ENCODE peak calls at places on chromosomes 4 and X, in six cellular contexts. One of them, this sample, is unnamed.

GRCh38 chrX:111100191-111100590 is 4.2 kb downstream of the PAK3 start:
- DNase-seq in sigmoid colon: no peak
- DNase-seq in Peyer's patch: no peak
- DNase-seq in tibial nerve: no peak
- DNase-seq in GM23248: peak; percentile 36
- DNase-seq in psoas muscle: no peak
- DNase-seq in this sample: peak; percentile 74

GRCh38 chr4:124061413-124061812 is 651.1 kb downstream of the ANKRD50 start:
- DNase-seq in sigmoid colon: no peak
- DNase-seq in Peyer's patch: no peak
- DNase-seq in tibial nerve: no peak
- DNase-seq in GM23248: peak; percentile 39
- DNase-seq in psoas muscle: no peak
- DNase-seq in this sample: no peak

GRCh38 chr4:24849662-24850280 is 54.4 kb downstream of the SOD3 start:
- DNase-seq in sigmoid colon: no peak
- DNase-seq in Peyer's patch: no peak
- DNase-seq in tibial nerve: no peak
- DNase-seq in GM23248: peak; percentile 35
- DNase-seq in psoas muscle: no peak
- DNase-seq in this sample: no peak

GRCh38 chr4:10721616-10722015 is 37.0 kb upstream of the CLNK start:
- DNase-seq in sigmoid colon: no peak
- DNase-seq in Peyer's patch: no peak
- DNase-seq in tibial nerve: no peak
- DNase-seq in GM23248: no peak
- DNase-seq in psoas muscle: no peak
- DNase-seq in this sample: no peak

GRCh38 chr4:128848461-128848860 is 39.0 kb downstream of the JADE1 start:
- DNase-seq in sigmoid colon: no peak
- DNase-seq in Peyer's patch: no peak
- DNase-seq in tibial nerve: no peak
- DNase-seq in GM23248: no peak
- DNase-seq in psoas muscle: no peak
- DNase-seq in this sample: no peak

GRCh38 chr4:85740431-85740861 is 265.5 kb downstream of the ARHGAP24 start:
- DNase-seq in sigmoid colon: no peak
- DNase-seq in Peyer's patch: no peak
- DNase-seq in tibial nerve: no peak
- DNase-seq in GM23248: peak; percentile 73
- DNase-seq in psoas muscle: no peak
- DNase-seq in this sample: no peak

GRCh38 chr4:82721819-82722423 is 76.7 kb downstream of the SCD5 start:
- DNase-seq in sigmoid colon: no peak
- DNase-seq in Peyer's patch: no peak
- DNase-seq in tibial nerve: no peak
- DNase-seq in GM23248: peak; percentile 46
- DNase-seq in psoas muscle: no peak
- DNase-seq in this sample: no peak

GRCh38 chr4:87995435-87995834 is 12.0 kb upstream of the PKD2 start:
- DNase-seq in sigmoid colon: no peak
- DNase-seq in Peyer's patch: no peak
- DNase-seq in tibial nerve: no peak
- DNase-seq in GM23248: no peak
- DNase-seq in psoas muscle: no peak
- DNase-seq in this sample: no peak

GRCh38 chr4:183691006-183691405 is 31.9 kb downstream of the TRAPPC11 start:
- DNase-seq in sigmoid colon: no peak
- DNase-seq in Peyer's patch: no peak
- DNase-seq in tibial nerve: no peak
- DNase-seq in GM23248: no peak
- DNase-seq in psoas muscle: no peak
- DNase-seq in this sample: no peak

GRCh38 chr4:93770201-93770600 is 58.4 kb upstream of the ATOH1 start:
- DNase-seq in sigmoid colon: no peak
- DNase-seq in Peyer's patch: no peak
- DNase-seq in tibial nerve: no peak
- DNase-seq in GM23248: no peak
- DNase-seq in psoas muscle: no peak
- DNase-seq in this sample: no peak

GRCh38 chrX:152937236-152937635 is 39.4 kb downstream of the ZNF185 start:
- DNase-seq in sigmoid colon: peak; percentile 29
- DNase-seq in Peyer's patch: no peak
- DNase-seq in tibial nerve: no peak
- DNase-seq in GM23248: no peak
- DNase-seq in psoas muscle: no peak
- DNase-seq in this sample: peak; percentile 65

GRCh38 chr4:153260152-153260551 is 55.9 kb downstream of the TRIM2 start:
- DNase-seq in sigmoid colon: no peak
- DNase-seq in Peyer's patch: no peak
- DNase-seq in tibial nerve: no peak
- DNase-seq in GM23248: peak; percentile 35
- DNase-seq in psoas muscle: no peak
- DNase-seq in this sample: no peak

GRCh38 chr4:30924521-30924920 is 204.4 kb downstream of the PCDH7 start:
- DNase-seq in sigmoid colon: no peak
- DNase-seq in Peyer's patch: no peak
- DNase-seq in tibial nerve: no peak
- DNase-seq in GM23248: no peak
- DNase-seq in psoas muscle: no peak
- DNase-seq in this sample: no peak

GRCh38 chr4:40228497-40229365 is 31.9 kb downstream of the RHOH start:
- DNase-seq in sigmoid colon: no peak
- DNase-seq in Peyer's patch: peak; percentile 23
- DNase-seq in tibial nerve: no peak
- DNase-seq in GM23248: peak; percentile 17
- DNase-seq in psoas muscle: no peak
- DNase-seq in this sample: no peak

GRCh38 chrX:54695816-54696487 is 102.1 kb downstream of the ITIH6 start:
- DNase-seq in sigmoid colon: no peak
- DNase-seq in Peyer's patch: no peak
- DNase-seq in tibial nerve: no peak
- DNase-seq in GM23248: peak; percentile 41
- DNase-seq in psoas muscle: no peak
- DNase-seq in this sample: no peak

GRCh38 chr4:13989496-13989895 is 362.0 kb upstream of the BOD1L1 start:
- DNase-seq in sigmoid colon: no peak
- DNase-seq in Peyer's patch: no peak
- DNase-seq in tibial nerve: no peak
- DNase-seq in GM23248: peak; percentile 42
- DNase-seq in psoas muscle: no peak
- DNase-seq in this sample: no peak

GRCh38 chrX:14913241-14913640 is 40.0 kb downstream of the MOSPD2 start:
- DNase-seq in sigmoid colon: no peak
- DNase-seq in Peyer's patch: no peak
- DNase-seq in tibial nerve: no peak
- DNase-seq in GM23248: peak; percentile 36
- DNase-seq in psoas muscle: no peak
- DNase-seq in this sample: no peak

GRCh38 chrX:154378059-154378798 is 866 bp upstream of the EMD start:
- DNase-seq in sigmoid colon: peak; percentile 90
- DNase-seq in Peyer's patch: no peak
- DNase-seq in tibial nerve: no peak
- DNase-seq in GM23248: peak; percentile 68
- DNase-seq in psoas muscle: peak; percentile 67
- DNase-seq in this sample: peak; percentile 89

GRCh38 chrX:155026727-155027508 is at the start of gene FUNDC2:
- DNase-seq in sigmoid colon: peak; percentile 97
- DNase-seq in Peyer's patch: peak; percentile 88
- DNase-seq in tibial nerve: peak; percentile 83
- DNase-seq in GM23248: peak; percentile 93
- DNase-seq in psoas muscle: peak; percentile 93
- DNase-seq in this sample: peak; percentile 98

GRCh38 chrX:47193475-47194241 is at the start of gene UBA1:
- DNase-seq in sigmoid colon: peak; percentile 98
- DNase-seq in Peyer's patch: peak; percentile 98
- DNase-seq in tibial nerve: peak; percentile 85
- DNase-seq in GM23248: peak; percentile 95
- DNase-seq in psoas muscle: peak; percentile 96
- DNase-seq in this sample: peak; percentile 99
- H3K4me1 ChIP-seq in sigmoid colon: peaks cover 55% of the 10 kb centered on the region
- H3K4me1 ChIP-seq in Peyer's patch: no peaks in the 10 kb centered on the region
- H3K4me1 ChIP-seq in tibial nerve: peaks cover 35% of the 10 kb centered on the region
- H3K4me1 ChIP-seq in GM23248: peaks cover 31% of the 10 kb centered on the region
- H3K4me1 ChIP-seq in psoas muscle: peaks cover 43% of the 10 kb centered on the region
- H3K4me1 ChIP-seq in this sample: peaks cover 29% of the 10 kb centered on the region

GRCh38 chrX:106780664-106781377 is 21.7 kb upstream of the TBC1D8B start:
- DNase-seq in sigmoid colon: no peak
- DNase-seq in Peyer's patch: no peak
- DNase-seq in tibial nerve: no peak
- DNase-seq in GM23248: no peak
- DNase-seq in psoas muscle: no peak
- DNase-seq in this sample: no peak

GRCh38 chrX:106780259-106780658 is 22.2 kb upstream of the TBC1D8B start:
- DNase-seq in sigmoid colon: no peak
- DNase-seq in Peyer's patch: no peak
- DNase-seq in tibial nerve: no peak
- DNase-seq in GM23248: peak; percentile 4
- DNase-seq in psoas muscle: no peak
- DNase-seq in this sample: no peak

DNA sequence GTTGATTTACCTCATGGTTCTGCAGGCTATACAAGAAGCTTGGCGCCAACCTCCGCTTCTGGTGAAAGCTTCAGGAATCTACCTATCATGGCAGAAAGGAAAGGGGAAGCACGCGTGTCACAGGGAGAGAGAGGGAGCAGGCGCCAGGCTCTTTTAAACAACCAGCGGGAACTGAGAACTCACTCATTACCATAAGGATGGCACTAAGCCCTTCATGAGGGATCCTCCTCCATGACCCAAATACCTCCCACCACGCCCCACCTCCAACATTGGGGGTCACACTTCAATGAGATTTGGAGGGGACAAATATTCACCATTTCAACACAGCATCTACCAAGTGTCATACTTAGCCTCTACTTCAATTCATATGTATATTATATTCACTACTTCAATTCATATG is 18.8 kb upstream of the TBC1D8B start:
- DNase-seq in sigmoid colon: no peak
- DNase-seq in Peyer's patch: no peak
- DNase-seq in tibial nerve: no peak
- DNase-seq in GM23248: no peak
- DNase-seq in psoas muscle: no peak
- DNase-seq in this sample: no peak
- H3K9me3 ChIP-seq in sigmoid colon: no peaks in the 10 kb centered on the region
- H3K9me3 ChIP-seq in Peyer's patch: no peaks in the 10 kb centered on the region
- H3K9me3 ChIP-seq in tibial nerve: no peaks in the 10 kb centered on the region
- H3K9me3 ChIP-seq in GM23248: no peaks in the 10 kb centered on the region
- H3K9me3 ChIP-seq in psoas muscle: no peaks in the 10 kb centered on the region
- H3K9me3 ChIP-seq in this sample: no peaks in the 10 kb centered on the region

GRCh38 chrX:140933874-140934655 is 68.3 kb upstream of the SPANXB1 start:
- DNase-seq in sigmoid colon: no peak
- DNase-seq in Peyer's patch: no peak
- DNase-seq in tibial nerve: no peak
- DNase-seq in GM23248: no peak
- DNase-seq in psoas muscle: no peak
- DNase-seq in this sample: no peak
- H3K4me1 ChIP-seq in sigmoid colon: no peaks in the 10 kb centered on the region
- H3K4me1 ChIP-seq in Peyer's patch: no peaks in the 10 kb centered on the region
- H3K4me1 ChIP-seq in tibial nerve: no peaks in the 10 kb centered on the region
- H3K4me1 ChIP-seq in GM23248: no peaks in the 10 kb centered on the region
- H3K4me1 ChIP-seq in psoas muscle: no peaks in the 10 kb centered on the region
- H3K4me1 ChIP-seq in this sample: no peaks in the 10 kb centered on the region

GRCh38 chr4:186715077-186715476 is 8.6 kb downstream of the FAT1 start:
- DNase-seq in sigmoid colon: no peak
- DNase-seq in Peyer's patch: no peak
- DNase-seq in tibial nerve: no peak
- DNase-seq in GM23248: no peak
- DNase-seq in psoas muscle: no peak
- DNase-seq in this sample: no peak
- H3K9me3 ChIP-seq in sigmoid colon: no peaks in the 10 kb centered on the region
- H3K9me3 ChIP-seq in Peyer's patch: no peaks in the 10 kb centered on the region
- H3K9me3 ChIP-seq in tibial nerve: no peaks in the 10 kb centered on the region
- H3K9me3 ChIP-seq in GM23248: peaks cover 8% of the 10 kb centered on the region
- H3K9me3 ChIP-seq in psoas muscle: peaks cover 7% of the 10 kb centered on the region
- H3K9me3 ChIP-seq in this sample: peaks cover 35% of the 10 kb centered on the region

DNA sequence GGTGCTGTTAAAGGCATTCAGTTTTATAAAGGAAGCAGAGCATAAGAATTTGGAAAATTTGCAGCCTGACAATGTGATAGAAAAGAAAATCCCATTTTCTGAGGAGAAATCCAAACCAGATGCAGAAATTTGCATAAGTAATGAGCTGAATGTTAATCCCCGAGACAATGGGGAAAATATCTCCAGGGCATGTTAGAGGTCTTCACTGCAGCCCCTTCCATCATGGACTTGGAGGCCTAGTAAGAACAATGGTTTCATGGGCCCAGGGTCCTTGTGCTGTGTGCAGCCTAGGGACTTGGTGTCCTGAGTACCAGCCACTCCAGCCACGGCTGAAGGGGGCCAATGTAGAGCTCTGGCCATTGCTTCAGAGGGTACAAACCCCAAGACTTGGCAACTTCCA is 542.7 kb upstream of the NR3C2 start:
- DNase-seq in sigmoid colon: no peak
- DNase-seq in Peyer's patch: no peak
- DNase-seq in tibial nerve: no peak
- DNase-seq in GM23248: no peak
- DNase-seq in psoas muscle: no peak
- DNase-seq in this sample: no peak
- H3K4me1 ChIP-seq in sigmoid colon: peaks cover 13% of the 10 kb centered on the region
- H3K4me1 ChIP-seq in Peyer's patch: no peaks in the 10 kb centered on the region
- H3K4me1 ChIP-seq in tibial nerve: no peaks in the 10 kb centered on the region
- H3K4me1 ChIP-seq in GM23248: no peaks in the 10 kb centered on the region
- H3K4me1 ChIP-seq in psoas muscle: no peaks in the 10 kb centered on the region
- H3K4me1 ChIP-seq in this sample: peaks cover 4% of the 10 kb centered on the region

DNA sequence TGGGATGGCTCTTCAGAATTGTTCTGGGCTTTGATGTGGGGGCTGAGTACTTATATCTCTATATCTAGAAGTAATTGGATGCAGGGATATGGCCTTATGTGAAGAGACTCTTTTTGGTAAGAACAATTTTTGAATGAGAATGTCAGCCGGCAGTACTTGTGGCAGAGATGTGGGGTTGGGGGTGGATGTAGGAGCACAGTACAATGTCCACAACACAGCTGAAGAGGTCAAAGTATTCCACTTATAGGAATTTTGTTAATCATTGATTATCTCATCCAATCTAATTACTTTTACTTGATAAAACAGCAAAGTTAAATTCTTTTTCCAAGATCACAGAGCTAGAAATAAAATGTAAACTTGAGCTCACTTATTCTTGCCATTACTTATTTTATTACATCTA is 391.4 kb downstream of the TEX13C start:
- DNase-seq in sigmoid colon: no peak
- DNase-seq in Peyer's patch: no peak
- DNase-seq in tibial nerve: no peak
- DNase-seq in GM23248: no peak
- DNase-seq in psoas muscle: no peak
- DNase-seq in this sample: no peak
- H3K9me3 ChIP-seq in sigmoid colon: no peaks in the 10 kb centered on the region
- H3K9me3 ChIP-seq in Peyer's patch: no peaks in the 10 kb centered on the region
- H3K9me3 ChIP-seq in tibial nerve: no peaks in the 10 kb centered on the region
- H3K9me3 ChIP-seq in GM23248: no peaks in the 10 kb centered on the region
- H3K9me3 ChIP-seq in psoas muscle: no peaks in the 10 kb centered on the region
- H3K9me3 ChIP-seq in this sample: no peaks in the 10 kb centered on the region

GRCh38 chrX:38006283-38006682 is at the start of gene SYTL5:
- DNase-seq in sigmoid colon: no peak
- DNase-seq in Peyer's patch: no peak
- DNase-seq in tibial nerve: no peak
- DNase-seq in GM23248: no peak
- DNase-seq in psoas muscle: no peak
- DNase-seq in this sample: no peak
- H3K4me1 ChIP-seq in sigmoid colon: no peaks in the 10 kb centered on the region
- H3K4me1 ChIP-seq in Peyer's patch: no peaks in the 10 kb centered on the region
- H3K4me1 ChIP-seq in tibial nerve: no peaks in the 10 kb centered on the region
- H3K4me1 ChIP-seq in GM23248: no peaks in the 10 kb centered on the region
- H3K4me1 ChIP-seq in psoas muscle: no peaks in the 10 kb centered on the region
- H3K4me1 ChIP-seq in this sample: no peaks in the 10 kb centered on the region

This sample was measured in spleen.